ENCODE peak calls at places on chromosomes 16 and 17, in eight cellular contexts. H, Y, Q, C, V, W, X and M are unnamed samples.
A peak's percentile ranks its signal among the peaks of the same experiment; 100 is the strongest.

GRCh38 chr16:66478733-66479511 is 51.8 kb downstream of the BEAN1 start:
- DNase-seq in Y (peak; percentile 76), W (peak; percentile 15), H (peak; percentile 74), X (peak; percentile 88), Q (peak; percentile 80), V (peak; percentile 69), C (peak; percentile 65), M (peak; percentile 73)

GRCh38 chr16:84339316-84339715 is 29.0 kb upstream of the ATP2C2 start:
- DNase-seq in H (no peak), Y (no peak), W (no peak), Q (peak; percentile 9), X (no peak), C (no peak), V (no peak), M (no peak)

GRCh38 chr16:3007059-3007956 is 5.4 kb upstream of the CLDN9 start:
- DNase-seq in X (peak; percentile 34), Q (peak; percentile 84), C (no peak), V (no peak), W (no peak), H (peak; percentile 96), Y (no peak), M (no peak)

GRCh38 chr17:74852237-74853047 is 7.2 kb downstream of the GRIN2C start:
- DNase-seq in Q (no peak), C (peak; percentile 50), X (peak; percentile 70), Y (no peak), V (no peak), W (no peak), H (peak; percentile 48), M (peak; percentile 40)

GRCh38 chr17:32563583-32563982 is 76.8 kb downstream of the CDK5R1 start:
- DNase-seq in W (no peak), Q (no peak), Y (no peak), C (no peak), X (no peak), H (no peak), V (no peak), M (no peak)

GRCh38 chr16:3659200-3659599 is 4.7 kb downstream of the DNASE1 start:
- DNase-seq in Y (no peak), Q (no peak), C (no peak), W (peak; percentile 14), H (no peak), V (no peak), X (no peak), M (no peak)

GRCh38 chr17:44922136-44922535 is 6.8 kb upstream of the GFAP start:
- DNase-seq in Q (no peak), Y (no peak), V (no peak), C (no peak), X (no peak), W (no peak), H (no peak), M (no peak)

GRCh38 chr17:19311016-19311415 is 51.5 kb downstream of the B9D1 start:
- DNase-seq in H (no peak), X (no peak), Y (no peak), C (no peak), W (no peak), V (no peak), Q (no peak), M (no peak)

GRCh38 chr16:54437921-54438320 is 151.3 kb upstream of the IRX3 start:
- DNase-seq in Q (no peak), C (no peak), H (no peak), X (no peak), V (no peak), W (no peak), Y (no peak), M (no peak)

GRCh38 chr16:56675685-56676210 is 6.1 kb downstream of the MT1H start:
- DNase-seq in H (peak; percentile 35), Q (no peak), V (no peak), Y (no peak), X (peak; percentile 62), C (no peak), W (no peak), M (peak; percentile 43)

GRCh38 chr16:47323241-47323640 is 137.6 kb downstream of the ITFG1 start:
- DNase-seq in W (no peak), Y (no peak), Q (no peak), X (no peak), H (no peak), V (no peak), C (no peak), M (no peak)

GRCh38 chr16:4370570-4371480 is 823 bp upstream of the VASN start:
- DNase-seq in Y (no peak), V (peak; percentile 80), Q (no peak), H (no peak), X (no peak), W (peak; percentile 84), C (no peak), M (no peak)

GRCh38 chr17:11869680-11870394 is 127.4 kb downstream of the ZNF18 start:
- DNase-seq in V (no peak), C (no peak), Y (no peak), H (no peak), X (no peak), W (no peak), Q (no peak), M (no peak)

GRCh38 chr16:14681115-14681514 is 13.0 kb downstream of the PLA2G10 start:
- DNase-seq in Y (no peak), H (no peak), V (no peak), W (no peak), X (no peak), Q (no peak), C (no peak), M (no peak)

GRCh38 chr17:54900457-54901229 is at the start of gene TOM1L1:
- DNase-seq in H (peak; percentile 94), V (peak; percentile 45), W (peak; percentile 47), Y (peak; percentile 89), X (no peak), Q (peak; percentile 94), C (no peak), M (no peak)

GRCh38 chr16:89828199-89828869 is at the start of gene SPIRE2:
- DNase-seq in V (peak; percentile 73), X (peak; percentile 81), W (peak; percentile 42), Y (no peak), H (peak; percentile 72), C (peak; percentile 60), Q (peak; percentile 78), M (peak; percentile 61)

GRCh38 chr17:38329808-38330730 is 13.7 kb downstream of the GPR179 start:
- DNase-seq in H (no peak), Q (no peak), V (no peak), C (no peak), W (no peak), X (no peak), Y (no peak), M (no peak)

GRCh38 chr16:81582655-81583441 is 138.2 kb downstream of the CMIP start:
- DNase-seq in H (peak; percentile 81), Y (no peak), Q (no peak), V (no peak), C (no peak), W (no peak), X (no peak), M (no peak)

GRCh38 chr16:81583893-81584705 is 139.5 kb downstream of the CMIP start:
- DNase-seq in C (no peak), H (peak; percentile 95), Y (peak; percentile 79), X (no peak), V (no peak), Q (no peak), W (peak; percentile 82), M (no peak)

GRCh38 chr16:81578636-81579413 is 134.2 kb downstream of the CMIP start:
- DNase-seq in H (no peak), W (no peak), V (no peak), Q (no peak), Y (no peak), C (no peak), X (no peak), M (no peak)

GRCh38 chr16:81578015-81578554 is 133.5 kb downstream of the CMIP start:
- DNase-seq in C (no peak), X (no peak), V (no peak), W (no peak), Y (no peak), Q (no peak), H (no peak), M (peak; percentile 23)

DNA sequence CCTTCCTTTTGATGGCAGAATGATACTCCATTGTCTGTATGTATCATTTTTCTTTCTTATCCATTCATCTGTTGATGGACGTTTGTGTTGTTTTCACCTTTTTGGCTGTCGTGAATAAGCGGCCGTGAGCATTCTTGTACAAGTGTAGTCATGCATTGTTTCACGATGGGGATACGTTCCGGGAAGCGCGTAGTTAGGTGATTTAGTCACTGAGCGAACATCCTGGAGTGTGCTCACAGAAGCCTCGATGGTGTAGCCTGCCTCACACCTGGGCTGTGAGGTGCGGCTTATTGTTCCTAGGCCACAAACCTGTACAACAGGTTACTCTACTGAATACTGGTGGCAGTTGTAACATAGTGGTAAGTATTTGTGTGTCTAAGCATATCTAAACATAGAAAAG is 136.5 kb downstream of the CMIP start:
- DNase-seq in Q (no peak), W (peak; percentile 68), X (no peak), C (no peak), Y (no peak), H (peak; percentile 56), V (no peak), M (no peak)
- H3K27ac ChIP-seq in Q (peak overlapping the region; percentile 29), W (no peak overlapping the region), X (no peak overlapping the region), C (no peak overlapping the region), Y (peak overlapping the region; percentile 92), H (peak overlapping the region; percentile 32), V (no peak overlapping the region), M (no peak overlapping the region)

DNA sequence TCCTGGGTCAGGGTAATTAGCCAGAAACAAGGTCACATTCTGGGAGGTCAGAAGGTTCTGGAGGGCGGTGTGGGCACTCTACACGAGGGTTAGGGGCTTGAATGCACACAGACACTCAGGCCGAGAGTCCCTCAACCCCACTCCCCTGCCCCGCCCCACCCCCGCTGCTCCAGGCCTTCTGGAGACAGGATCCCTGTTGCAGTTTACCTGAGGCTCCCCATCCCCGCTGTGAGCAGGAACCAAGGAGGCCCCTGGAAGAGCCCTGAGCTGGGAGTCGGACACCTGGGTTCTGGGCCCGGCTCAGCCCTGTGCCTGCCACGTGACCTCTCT is 4.4 kb upstream of the ACTG1 start:
- DNase-seq in W (no peak), C (no peak), V (no peak), H (no peak), Y (no peak), X (no peak), Q (no peak), M (no peak)
- H3K4me1 ChIP-seq in W (peaks cover 51% of the 10 kb centered on the region), C (peaks cover 43% of the 10 kb centered on the region), V (peaks cover 52% of the 10 kb centered on the region), H (no peaks in the 10 kb centered on the region), Y (peaks cover 43% of the 10 kb centered on the region), X (peaks cover 23% of the 10 kb centered on the region), Q (peaks cover 21% of the 10 kb centered on the region), M (peaks cover 37% of the 10 kb centered on the region)

GRCh38 chr17:9615486-9615885 is 29.8 kb upstream of the USP43 start:
- DNase-seq in H (no peak), C (no peak), W (no peak), Q (no peak), X (no peak), V (no peak), Y (no peak), M (no peak)
- H3K9me3 ChIP-seq in H (no peaks in the 10 kb centered on the region), C (no peaks in the 10 kb centered on the region), W (no peaks in the 10 kb centered on the region), Q (no peaks in the 10 kb centered on the region), X (no peaks in the 10 kb centered on the region), V (no peaks in the 10 kb centered on the region), Y (no peaks in the 10 kb centered on the region), M (no peaks in the 10 kb centered on the region)

GRCh38 chr16:51139568-51139967 is 11.5 kb downstream of the SALL1 start:
- DNase-seq in C (no peak), Y (no peak), Q (no peak), V (no peak), H (no peak), X (no peak), W (no peak), M (no peak)
- H3K27ac ChIP-seq in C (no peak overlapping the region), Y (no peak overlapping the region), Q (peak overlapping the region; percentile 84), V (no peak overlapping the region), H (no peak overlapping the region), X (no peak overlapping the region), W (no peak overlapping the region), M (no peak overlapping the region)